ENCODE peak calls at places on chromosomes 16 and 17, in seven cellular contexts. U is ELF-1; F is stimulated activated CD4-positive, alpha-beta T cell treated with anti-CD3 and anti-CD28 coated beads, Interleukin-15, amount 100 ng/mL, for 1 hour; L is renal cortical epithelial cell; T is lower leg skin; V is activated CD4-positive, alpha-beta memory T cell treated with anti-CD3 and anti-CD28 coated beads, Interleukin-2, amount 10 ng/mL, durations not matched to agents 7 days and 5 days; Y is NCI-H1105. W is an unnamed sample.
A peak's percentile ranks its signal among the peaks of the same experiment; 100 is the strongest.

GRCh38 chr16:89828870-89829629 is 775 bp downstream of the SPIRE2 start:
- DNase-seq in U (no peak), F (no peak), L (no peak), T (no peak), V (no peak), Y (no peak), W (no peak)

GRCh38 chr16:21167360-21167759 is 8.9 kb downstream of the LDAF1 start:
- DNase-seq in U (no peak), F (no peak), L (peak; percentile 99), T (no peak), V (no peak), Y (no peak), W (no peak)

GRCh38 chr16:70659953-70660671 is 13.8 kb downstream of the IL34 start:
- DNase-seq in U (no peak), F (no peak), L (no peak), T (no peak), V (no peak), Y (no peak), W (no peak)

GRCh38 chr16:46843898-46844642 is 13.1 kb upstream of the C16orf87 start:
- DNase-seq in U (no peak), F (no peak), L (no peak), T (no peak), V (no peak), Y (no peak), W (no peak)

GRCh38 chr17:42337442-42337841 is 49.1 kb downstream of the STAT5A start:
- DNase-seq in U (no peak), F (peak; percentile 43), L (no peak), T (no peak), V (peak; percentile 86), Y (no peak), W (no peak)

GRCh38 chr16:3959148-3959547 is 78.6 kb upstream of the CREBBP start:
- DNase-seq in U (no peak), F (no peak), L (peak; percentile 64), T (no peak), V (no peak), Y (no peak), W (no peak)

GRCh38 chr17:18230288-18231141 is 5.1 kb downstream of the LLGL1 start:
- DNase-seq in U (no peak), F (no peak), L (no peak), T (no peak), V (no peak), Y (no peak), W (no peak)

GRCh38 chr17:29089601-29090044 is 46.7 kb downstream of the PIPOX start:
- DNase-seq in U (no peak), F (no peak), L (no peak), T (no peak), V (no peak), Y (no peak), W (no peak)

GRCh38 chr16:23712976-23713375 is at the start of gene ERN2:
- DNase-seq in U (peak; percentile 14), F (no peak), L (no peak), T (no peak), V (no peak), Y (no peak), W (no peak)

GRCh38 chr17:74519951-74520553 is 11.2 kb downstream of the CD300LB start:
- DNase-seq in U (no peak), F (no peak), L (no peak), T (no peak), V (no peak), Y (no peak), W (no peak)

GRCh38 chr17:73155410-73156165 is 9.2 kb upstream of the SSTR2 start:
- DNase-seq in U (peak; percentile 58), F (no peak), L (no peak), T (no peak), V (no peak), Y (peak; percentile 59), W (no peak)

GRCh38 chr16:3574195-3574594 is 3.0 kb downstream of the NLRC3 start:
- DNase-seq in U (no peak), F (no peak), L (no peak), T (no peak), V (no peak), Y (no peak), W (no peak)

GRCh38 chr17:49696233-49696761 is 11.5 kb downstream of the SLC35B1 start:
- DNase-seq in U (no peak), F (peak; percentile 28), L (no peak), T (no peak), V (peak; percentile 76), Y (no peak), W (no peak)

GRCh38 chr16:53891409-53892139 is 187.6 kb downstream of the FTO start:
- DNase-seq in U (no peak), F (no peak), L (no peak), T (no peak), V (peak; percentile 39), Y (no peak), W (no peak)

GRCh38 chr17:60086822-60087591 is 8.3 kb upstream of the HEATR6 start:
- DNase-seq in U (peak; percentile 30), F (no peak), L (no peak), T (no peak), V (no peak), Y (no peak), W (no peak)

GRCh38 chr17:82031885-82032627 is 578 bp downstream of the RAC3 start:
- DNase-seq in U (no peak), F (no peak), L (no peak), T (no peak), V (peak; percentile 58), Y (peak; percentile 42), W (peak; percentile 63)

GRCh38 chr17:42980766-42981397 is 517 bp downstream of the RUNDC1 start:
- DNase-seq in U (peak; percentile 74), F (peak; percentile 37), L (peak; percentile 36), T (no peak), V (peak; percentile 74), Y (peak; percentile 53), W (peak; percentile 50)

GRCh38 chr16:707062-707538 is 1.5 kb upstream of the FBXL16 start:
- DNase-seq in U (no peak), F (no peak), L (no peak), T (no peak), V (no peak), Y (no peak), W (no peak)

GRCh38 chr17:80772906-80773242 is 218.8 kb upstream of the CHMP6 start:
- DNase-seq in U (no peak), F (no peak), L (no peak), T (no peak), V (no peak), Y (no peak), W (no peak)

GRCh38 chr17:83183150-83183820 is 103.9 kb downstream of the METRNL start:
- DNase-seq in U (no peak), F (no peak), L (no peak), T (peak; percentile 15), V (peak; percentile 6), Y (no peak), W (no peak)

GRCh38 chr16:51153275-51153991 is 2.4 kb upstream of the SALL1 start:
- DNase-seq in U (peak; percentile 71), F (no peak), L (no peak), T (no peak), V (no peak), Y (no peak), W (no peak)

GRCh38 chr16:64590516-64590915 is 531.3 kb downstream of the CDH11 start:
- DNase-seq in U (no peak), F (no peak), L (peak; percentile 9), T (no peak), V (no peak), Y (no peak), W (no peak)

GRCh38 chr17:74514632-74515035 is 16.6 kb downstream of the CD300LB start:
- DNase-seq in U (no peak), F (no peak), L (no peak), T (no peak), V (no peak), Y (peak; percentile 100), W (no peak)

GRCh38 chr16:28105954-28106353 is 42.4 kb upstream of the GSG1L start:
- DNase-seq in U (no peak), F (no peak), L (no peak), T (no peak), V (no peak), Y (no peak), W (no peak)

GRCh38 chr17:81291662-81292061 is 3.4 kb downstream of the SLC38A10 start:
- DNase-seq in U (peak; percentile 85), F (peak; percentile 69), L (peak; percentile 37), T (peak; percentile 63), V (peak; percentile 75), Y (peak; percentile 36), W (peak; percentile 71)

GRCh38 chr16:8963010-8963824 is 489 bp downstream of the USP7 start:
- DNase-seq in U (no peak), F (no peak), L (no peak), T (no peak), V (no peak), Y (no peak), W (no peak)

GRCh38 chr17:41474863-41475262 is 6.1 kb downstream of the KRT35 start:
- DNase-seq in U (no peak), F (no peak), L (no peak), T (no peak), V (no peak), Y (no peak), W (no peak)

GRCh38 chr17:7215652-7216139 is 3.9 kb downstream of the DLG4 start:
- DNase-seq in U (no peak), F (no peak), L (no peak), T (no peak), V (no peak), Y (no peak), W (no peak)

GRCh38 chr17:17144061-17144460 is 62.1 kb downstream of the PLD6 start:
- DNase-seq in U (peak; percentile 12), F (no peak), L (no peak), T (no peak), V (no peak), Y (no peak), W (no peak)

GRCh38 chr17:82400830-82401229 is 17.3 kb upstream of the HEXD start:
- DNase-seq in U (no peak), F (peak; percentile 13), L (no peak), T (no peak), V (peak; percentile 76), Y (no peak), W (no peak)

GRCh38 chr16:55126456-55126855 is 195.8 kb downstream of the IRX5 start:
- DNase-seq in U (no peak), F (no peak), L (no peak), T (no peak), V (no peak), Y (no peak), W (no peak)

W was measured in prostate gland.